ENCODE peak calls at places on chromosomes 7 and 10, in seven cellular contexts. A is thoracic aorta, D is IMR-90, S is ascending aorta, T is neuronal stem cell, G is dorsolateral prefrontal cortex, I is Karpas-422. P is an unnamed sample.

GRCh38 chr7:922334-923107 is 32.0 kb downstream of the ADAP1 start:
- DNase-seq in G (no peak), T (no peak), D (no peak), I (no peak), A (no peak), S (peak; percentile 61), P (peak; percentile 11)

GRCh38 chr10:113179966-113180365 is 229.9 kb downstream of the TCF7L2 start:
- DNase-seq in I (no peak), G (no peak), S (no peak), T (no peak), A (no peak), D (no peak), P (no peak)

GRCh38 chr7:142231716-142232115 is 26.1 kb downstream of the PRSS58 start:
- DNase-seq in S (no peak), T (peak; percentile 8), I (peak; percentile 59), A (no peak), D (no peak), G (no peak), P (no peak)

GRCh38 chr10:86693721-86694369 is 25.5 kb downstream of the LDB3 start:
- DNase-seq in T (no peak), D (peak; percentile 51), I (peak; percentile 65), A (no peak), G (no peak), S (no peak), P (peak; percentile 54)

GRCh38 chr10:117373848-117374505 is 1.3 kb downstream of the PDZD8 start:
- DNase-seq in A (no peak), G (no peak), I (peak; percentile 44), S (peak; percentile 76), T (peak; percentile 12), D (peak; percentile 51), P (peak; percentile 57)

GRCh38 chr7:42843209-42843800 is 68.6 kb downstream of the C7orf25 start:
- DNase-seq in A (no peak), I (peak; percentile 65), G (peak; percentile 43), S (no peak), T (peak; percentile 29), D (peak; percentile 31), P (peak; percentile 13)

GRCh38 chr7:44282601-44283171 is 42.7 kb downstream of the CAMK2B start:
- DNase-seq in D (no peak), S (peak; percentile 34), A (no peak), T (no peak), I (peak; percentile 49), G (peak; percentile 8), P (peak; percentile 5)

GRCh38 chr10:13776861-13777301 is 190.1 kb downstream of the PRPF18 start:
- DNase-seq in A (no peak), T (no peak), S (no peak), I (peak; percentile 49), G (no peak), D (peak; percentile 35), P (no peak)

GRCh38 chr7:1558841-1559625 is 3.0 kb upstream of the TMEM184A start:
- DNase-seq in A (no peak), I (no peak), G (no peak), T (no peak), S (no peak), D (no peak), P (no peak)

GRCh38 chr7:79272938-79273337 is 180.5 kb downstream of the MAGI2 start:
- DNase-seq in I (no peak), A (no peak), T (no peak), G (no peak), S (no peak), D (peak; percentile 70), P (no peak)

GRCh38 chr7:140676303-140676702 is 3.6 kb downstream of the ADCK2 start:
- DNase-seq in D (no peak), S (no peak), I (peak; percentile 87), T (no peak), A (no peak), G (no peak), P (no peak)

GRCh38 chr10:111756541-111757061 is 427.0 kb downstream of the GPAM start:
- DNase-seq in T (peak; percentile 36), D (no peak), I (peak; percentile 84), G (peak; percentile 16), A (no peak), S (no peak), P (peak; percentile 51)

GRCh38 chr10:102796407-102797176 is 40.6 kb downstream of the CYP17A1 start:
- DNase-seq in A (no peak), S (peak; percentile 94), T (no peak), G (peak; percentile 77), D (peak; percentile 41), I (no peak), P (peak; percentile 81)

GRCh38 chr7:17131060-17131345 is 167.4 kb upstream of the AHR start:
- DNase-seq in T (no peak), D (peak; percentile 31), S (no peak), I (no peak), G (no peak), A (no peak), P (no peak)

GRCh38 chr10:1954339-1954738 is 217.0 kb upstream of the ADARB2 start:
- DNase-seq in S (no peak), D (no peak), I (no peak), T (no peak), G (no peak), A (no peak), P (no peak)

GRCh38 chr7:92641921-92642511 is 51.8 kb upstream of the FAM133B start:
- DNase-seq in A (no peak), D (peak; percentile 86), I (no peak), S (no peak), G (no peak), T (no peak), P (no peak)

GRCh38 chr7:122143376-122143750 is 686 bp downstream of the AASS start:
- DNase-seq in A (no peak), I (no peak), S (peak; percentile 67), D (peak; percentile 19), G (no peak), T (peak; percentile 21), P (no peak)

GRCh38 chr7:21771906-21772610 is 173.6 kb downstream of the CDCA7L start:
- DNase-seq in A (no peak), I (no peak), S (no peak), G (peak; percentile 14), D (no peak), T (peak; percentile 31), P (no peak)

GRCh38 chr10:73810735-73811465 is 498 bp downstream of the NDST2 start:
- DNase-seq in A (no peak), G (peak; percentile 23), T (no peak), D (no peak), S (no peak), I (peak; percentile 80), P (no peak)

GRCh38 chr10:86666538-86666937 is 1.8 kb upstream of the LDB3 start:
- DNase-seq in S (no peak), D (no peak), T (no peak), A (no peak), G (peak; percentile 59), I (peak; percentile 61), P (no peak)

GRCh38 chr7:29229056-29229455 is 34.5 kb downstream of the CHN2 start:
- DNase-seq in D (no peak), T (no peak), S (no peak), A (no peak), I (no peak), G (no peak), P (no peak)

GRCh38 chr7:19754521-19755116 is 18.8 kb downstream of the TMEM196 start:
- DNase-seq in D (peak; percentile 12), G (no peak), S (no peak), I (peak; percentile 82), A (no peak), T (peak; percentile 46), P (no peak)
- H3K27ac ChIP-seq in D (no peak overlapping the region), G (no peak overlapping the region), S (no peak overlapping the region), I (no peak overlapping the region), A (no peak overlapping the region), T (no peak overlapping the region), P (no peak overlapping the region)

GRCh38 chr10:70598857-70599295 is 3.7 kb downstream of the PRF1 start:
- DNase-seq in I (no peak), G (no peak), S (no peak), D (no peak), A (no peak), T (no peak), P (no peak)

GRCh38 chr10:70600512-70601395 is 1.8 kb downstream of the PRF1 start:
- DNase-seq in I (no peak), S (no peak), D (no peak), T (no peak), G (no peak), A (no peak), P (no peak)

GRCh38 chr10:70599791-70600190 is 2.8 kb downstream of the PRF1 start:
- DNase-seq in D (no peak), T (no peak), S (no peak), I (no peak), G (no peak), A (no peak), P (no peak)

GRCh38 chr10:70597856-70598815 is 4.4 kb downstream of the PRF1 start:
- DNase-seq in T (no peak), S (no peak), A (no peak), I (no peak), G (no peak), D (no peak), P (no peak)

DNA sequence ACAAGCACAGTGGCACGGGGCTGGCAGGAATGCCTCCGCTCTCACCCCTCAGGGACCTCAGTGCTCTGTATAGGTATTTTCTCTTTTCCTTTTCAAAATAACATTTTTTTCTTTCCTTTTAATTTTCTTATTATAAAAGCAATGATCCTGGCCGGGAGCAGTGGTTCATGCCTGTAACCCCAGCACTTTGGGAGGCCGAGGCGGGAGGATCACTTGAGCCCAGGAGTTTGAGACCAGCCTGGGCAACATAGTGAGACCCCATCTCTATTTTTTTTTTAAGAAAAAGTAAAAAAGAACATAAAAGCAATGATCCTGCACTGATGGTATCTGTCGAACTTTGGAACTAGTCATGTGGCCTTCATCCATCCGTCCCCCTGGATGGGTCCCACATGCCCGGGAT is 3.2 kb downstream of the PRF1 start:
- DNase-seq in T (no peak), S (no peak), I (no peak), G (no peak), D (no peak), A (no peak), P (no peak)
- H3K27me3 ChIP-seq in T (peaks cover 9% of the 10 kb centered on the region), S (no peaks in the 10 kb centered on the region), I (no peaks in the 10 kb centered on the region), G (no peaks in the 10 kb centered on the region), D (peaks cover 29% of the 10 kb centered on the region), A (no peaks in the 10 kb centered on the region), P (no peaks in the 10 kb centered on the region)

GRCh38 chr10:76553231-76553630 is 1084.4 kb downstream of the KCNMA1 start:
- DNase-seq in D (no peak), G (no peak), A (no peak), I (no peak), S (no peak), T (no peak), P (no peak)
- H3K27ac ChIP-seq in D (no peak overlapping the region), G (no peak overlapping the region), A (no peak overlapping the region), I (no peak overlapping the region), S (no peak overlapping the region), T (no peak overlapping the region), P (no peak overlapping the region)

GRCh38 chr10:123139165-123139520 is 3.4 kb downstream of the HMX3 start:
- DNase-seq in A (no peak), D (no peak), G (no peak), S (no peak), T (no peak), I (no peak), P (no peak)

GRCh38 chr10:123134915-123135414 is 805 bp upstream of the HMX3 start:
- DNase-seq in S (no peak), I (no peak), D (no peak), A (no peak), G (no peak), T (no peak), P (no peak)

GRCh38 chr10:123135415-123136141 is at the start of gene HMX3:
- DNase-seq in D (peak; percentile 23), T (no peak), I (no peak), S (no peak), G (no peak), A (no peak), P (no peak)

GRCh38 chr10:123136221-123136805 is 543 bp downstream of the HMX3 start:
- DNase-seq in A (no peak), I (no peak), S (no peak), D (no peak), T (no peak), G (no peak), P (no peak)

GRCh38 chr10:123136806-123137642 is 1.3 kb downstream of the HMX3 start:
- DNase-seq in T (no peak), G (no peak), D (no peak), S (no peak), I (no peak), A (no peak), P (no peak)
- H3K27me3 ChIP-seq in T (peaks cover 98% of the 10 kb centered on the region), G (peaks cover 100% of the 10 kb centered on the region), D (peaks cover 97% of the 10 kb centered on the region), S (peaks cover 70% of the 10 kb centered on the region), I (no peaks in the 10 kb centered on the region), A (peaks cover 54% of the 10 kb centered on the region), P (peaks cover 98% of the 10 kb centered on the region)

P was measured in tibial nerve.